ENCODE peak calls at places on chromosomes 12 and 14, in five cellular contexts. W, C, E, D and B are unnamed samples.
A peak's percentile ranks its signal among the peaks of the same experiment; 100 is the strongest.

GRCh38 chr14:81302613-81303012 is 81.9 kb upstream of the GTF2A1 start:
- DNase-seq in W (peak; percentile 21), C (no peak), E (no peak), D (no peak), B (peak; percentile 70)

GRCh38 chr14:37133284-37133913 is 39.0 kb downstream of the SLC25A21 start:
- DNase-seq in W (no peak), C (no peak), E (no peak), D (no peak), B (no peak)

GRCh38 chr14:94575730-94576585 is 5.3 kb upstream of the SERPINA5 start:
- DNase-seq in W (no peak), C (peak; percentile 96), E (no peak), D (no peak), B (no peak)

GRCh38 chr14:90039253-90040010 is 22.4 kb upstream of the KCNK13 start:
- DNase-seq in W (no peak), C (peak; percentile 80), E (no peak), D (no peak), B (no peak)

GRCh38 chr12:115004469-115005146 is 320.6 kb upstream of the TBX3 start:
- DNase-seq in W (no peak), C (no peak), E (no peak), D (no peak), B (no peak)

GRCh38 chr14:66206554-66206953 is 279.6 kb upstream of the CCDC196 start:
- DNase-seq in W (no peak), C (no peak), E (no peak), D (no peak), B (no peak)

GRCh38 chr14:50447491-50447890 is 50.8 kb upstream of the CDKL1 start:
- DNase-seq in W (no peak), C (peak; percentile 77), E (no peak), D (no peak), B (no peak)

GRCh38 chr14:57461777-57462320 is 31.8 kb downstream of the CCDC198 start:
- DNase-seq in W (no peak), C (no peak), E (no peak), D (no peak), B (no peak)

GRCh38 chr12:23810327-23810902 is 139.1 kb downstream of the SOX5 start:
- DNase-seq in W (no peak), C (no peak), E (no peak), D (no peak), B (no peak)